ENCODE peak calls at places on chromosomes 5 and 9, in four cellular contexts. X is fibroblast of pulmonary artery, O is HS-27A, B is foreskin fibroblast. N is an unnamed sample.

GRCh38 chr5:92939428-92939827 is 641.6 kb downstream of the NR2F1-AS1 start:
- DNase-seq in B (no peak), X (peak; percentile 33), O (no peak), N (no peak)

GRCh38 chr9:38011991-38012390 is 57.0 kb downstream of the SHB start:
- DNase-seq in O (no peak), X (no peak), B (no peak), N (no peak)

GRCh38 chr9:113933188-113933587 is 57.1 kb downstream of the ZNF618 start:
- DNase-seq in O (no peak), B (no peak), X (peak; percentile 49), N (no peak)

GRCh38 chr9:75064307-75065025 is 23.5 kb downstream of the NMRK1 start:
- DNase-seq in B (peak; percentile 80), X (peak; percentile 42), O (no peak), N (no peak)

GRCh38 chr9:70609542-70610286 is 195.3 kb upstream of the KLF9 start:
- DNase-seq in X (peak; percentile 94), B (peak; percentile 97), O (peak; percentile 41), N (no peak)

GRCh38 chr9:121261107-121261460 is 6.9 kb upstream of the GSN start:
- DNase-seq in X (peak; percentile 58), O (no peak), B (peak; percentile 66), N (no peak)

GRCh38 chr5:34511915-34512314 is 144.2 kb upstream of the RAI14 start:
- DNase-seq in X (peak; percentile 54), B (peak; percentile 69), O (no peak), N (no peak)

GRCh38 chr5:134436523-134437339 is 25.1 kb upstream of the CDKN2AIPNL start:
- DNase-seq in O (no peak), B (peak; percentile 95), X (peak; percentile 76), N (peak; percentile 44)

GRCh38 chr9:87725900-87726709 is at the start of gene CTSL:
- DNase-seq in X (peak; percentile 90), B (peak; percentile 98), O (peak; percentile 51), N (no peak)

GRCh38 chr9:92493741-92494387 is 11.6 kb upstream of the ASPN start:
- DNase-seq in B (peak; percentile 8), O (no peak), X (no peak), N (no peak)

GRCh38 chr5:162550236-162550635 is 482.7 kb downstream of the GABRG2 start:
- DNase-seq in X (no peak), B (no peak), O (no peak), N (no peak)

GRCh38 chr5:141604318-141604717 is 14.5 kb downstream of the DIAPH1 start:
- DNase-seq in X (peak; percentile 96), B (peak; percentile 96), O (peak; percentile 45), N (no peak)

GRCh38 chr5:115377468-115378217 is 81.2 kb upstream of the CCDC112 start:
- DNase-seq in O (no peak), B (peak; percentile 89), X (peak; percentile 84), N (no peak)

GRCh38 chr5:176507911-176508310 is 29.3 kb downstream of the RNF44 start:
- DNase-seq in X (no peak), B (no peak), O (no peak), N (no peak)

GRCh38 chr9:107693620-107694326 is 204.2 kb upstream of the KLF4 start:
- DNase-seq in O (no peak), B (peak; percentile 75), X (no peak), N (no peak)

GRCh38 chr9:129319076-129319937 is 141.2 kb upstream of the IER5L start:
- DNase-seq in B (no peak), O (no peak), X (no peak), N (no peak)

GRCh38 chr5:58451732-58452565 is 7.9 kb downstream of the PLK2 start:
- DNase-seq in X (peak; percentile 74), O (no peak), B (no peak), N (no peak)

GRCh38 chr5:127959152-127959764 is 124.3 kb upstream of the SLC12A2 start:
- DNase-seq in B (peak; percentile 94), O (peak; percentile 35), X (peak; percentile 87), N (no peak)

GRCh38 chr5:18314192-18314778 is 680.0 kb downstream of the TAF11L14 start:
- DNase-seq in O (no peak), X (peak; percentile 46), B (peak; percentile 44), N (no peak)

GRCh38 chr5:86126202-86126601 is 491.5 kb upstream of the COX7C start:
- DNase-seq in B (no peak), O (no peak), X (no peak), N (no peak)

GRCh38 chr5:100644206-100644605 is 109.0 kb downstream of the FAM174A start:
- DNase-seq in B (no peak), X (no peak), O (no peak), N (no peak)

GRCh38 chr9:1058826-1059225 is 8.7 kb downstream of the DMRT2 start:
- DNase-seq in B (peak; percentile 11), X (no peak), O (no peak), N (no peak)

GRCh38 chr9:752201-752600 is 89.3 kb upstream of the DMRT1 start:
- DNase-seq in O (no peak), X (peak; percentile 92), B (peak; percentile 86), N (no peak)

GRCh38 chr5:77921369-77921768 is 145.2 kb upstream of the TBCA start:
- DNase-seq in O (no peak), X (no peak), B (no peak), N (no peak)

GRCh38 chr9:125189361-125190289 is at the start of gene PPP6C:
- DNase-seq in X (peak; percentile 97), B (peak; percentile 99), O (peak; percentile 79), N (peak; percentile 98)

GRCh38 chr5:135126688-135127603 is 92.9 kb upstream of the PITX1 start:
- DNase-seq in B (no peak), O (no peak), X (no peak), N (no peak)

GRCh38 chr5:153901449-153901848 is 137.3 kb downstream of the FAM114A2 start:
- DNase-seq in B (no peak), O (no peak), X (no peak), N (no peak)

GRCh38 chr5:85545129-85545528 is 1072.6 kb upstream of the COX7C start:
- DNase-seq in X (no peak), B (no peak), O (no peak), N (no peak)